ENCODE peak calls at places on chromosomes 3 and 15, in eight cellular contexts. A, S, R, P, C, Y, M and H are unnamed samples.

GRCh38 chr3:135170732-135171131 is 375.7 kb downstream of the EPHB1 start:
- DNase-seq in A (no peak), S (no peak), R (no peak), P (no peak), C (no peak), Y (no peak), M (no peak), H (no peak)

GRCh38 chr3:129632556-129632955 is 26.1 kb upstream of the PLXND1 start:
- DNase-seq in A (no peak), S (no peak), R (no peak), P (no peak), C (no peak), Y (no peak), M (no peak), H (no peak)

GRCh38 chr3:24981924-24982323 is 446.1 kb upstream of the RARB start:
- DNase-seq in A (no peak), S (no peak), R (no peak), P (no peak), C (no peak), Y (no peak), M (no peak), H (no peak)

GRCh38 chr3:151410891-151411559 is 26.5 kb upstream of the P2RY12 start:
- DNase-seq in A (no peak), S (no peak), R (no peak), P (no peak), C (no peak), Y (no peak), M (no peak), H (no peak)

GRCh38 chr3:153052096-153052460 is 109.9 kb upstream of the RAP2B start:
- DNase-seq in A (no peak), S (no peak), R (peak; percentile 83), P (peak; percentile 74), C (no peak), Y (peak; percentile 95), M (no peak), H (peak; percentile 84)

GRCh38 chr3:82707035-82707434 is 945.6 kb upstream of the GBE1 start:
- DNase-seq in A (no peak), S (no peak), R (peak; percentile 2), P (peak; percentile 11), C (no peak), Y (no peak), M (no peak), H (no peak)

GRCh38 chr3:146161725-146162047 is 702 bp upstream of the PLOD2 start:
- DNase-seq in A (no peak), S (no peak), R (peak; percentile 46), P (peak; percentile 59), C (peak; percentile 51), Y (no peak), M (no peak), H (no peak)

GRCh38 chr3:182435860-182436259 is 357.4 kb upstream of the ATP11B start:
- DNase-seq in A (no peak), S (no peak), R (no peak), P (no peak), C (no peak), Y (no peak), M (no peak), H (no peak)

GRCh38 chr15:59762558-59762957 is 73.4 kb upstream of the BNIP2 start:
- DNase-seq in A (no peak), S (no peak), R (no peak), P (no peak), C (no peak), Y (no peak), M (no peak), H (no peak)

GRCh38 chr3:69008980-69009379 is 4.5 kb downstream of the EOGT start:
- DNase-seq in A (no peak), S (no peak), R (no peak), P (no peak), C (no peak), Y (no peak), M (no peak), H (no peak)

GRCh38 chr15:56325186-56325585 is 40.0 kb upstream of the TEX9 start:
- DNase-seq in A (no peak), S (no peak), R (peak; percentile 9), P (no peak), C (no peak), Y (no peak), M (no peak), H (no peak)

GRCh38 chr3:171553085-171553484 is 92.9 kb upstream of the TNIK start:
- DNase-seq in A (no peak), S (no peak), R (no peak), P (no peak), C (no peak), Y (no peak), M (no peak), H (no peak)

GRCh38 chr3:138060792-138061191 is 50.8 kb downstream of the CLDN18 start:
- DNase-seq in A (no peak), S (no peak), R (no peak), P (no peak), C (no peak), Y (no peak), M (no peak), H (no peak)

GRCh38 chr15:101378356-101378755 is 83.3 kb upstream of the SNRPA1 start:
- DNase-seq in A (no peak), S (no peak), R (no peak), P (no peak), C (no peak), Y (no peak), M (no peak), H (no peak)

DNA sequence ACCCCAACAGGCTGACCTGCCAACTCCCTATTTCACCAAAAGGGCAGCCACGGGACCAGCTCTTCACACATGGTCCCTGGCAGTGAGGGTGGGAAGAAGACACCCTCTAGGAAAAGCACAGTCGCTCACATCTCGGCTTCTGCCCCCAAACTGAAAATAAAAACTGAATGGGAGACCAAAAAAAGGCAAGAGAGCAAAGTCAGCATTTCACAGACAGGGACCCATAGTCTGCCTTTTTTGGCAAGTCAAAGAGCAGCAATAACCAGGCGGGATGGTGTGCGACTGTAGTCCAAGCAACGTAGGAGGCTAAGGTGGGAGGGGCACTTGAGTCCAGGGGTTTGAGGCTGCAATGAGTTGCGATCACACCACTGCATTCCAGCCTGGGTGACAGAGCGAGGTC is 154.1 kb downstream of the ADAMTS17 start:
- DNase-seq in A (no peak), S (no peak), R (no peak), P (no peak), C (peak; percentile 7), Y (no peak), M (no peak), H (no peak)
- H3K9me3 ChIP-seq in A (no peaks in the 10 kb centered on the region), S (no peaks in the 10 kb centered on the region), R (peaks cover 5% of the 10 kb centered on the region), P (no peaks in the 10 kb centered on the region), C (no peaks in the 10 kb centered on the region), Y (no peaks in the 10 kb centered on the region), M (no peaks in the 10 kb centered on the region), H (no peaks in the 10 kb centered on the region)

DNA sequence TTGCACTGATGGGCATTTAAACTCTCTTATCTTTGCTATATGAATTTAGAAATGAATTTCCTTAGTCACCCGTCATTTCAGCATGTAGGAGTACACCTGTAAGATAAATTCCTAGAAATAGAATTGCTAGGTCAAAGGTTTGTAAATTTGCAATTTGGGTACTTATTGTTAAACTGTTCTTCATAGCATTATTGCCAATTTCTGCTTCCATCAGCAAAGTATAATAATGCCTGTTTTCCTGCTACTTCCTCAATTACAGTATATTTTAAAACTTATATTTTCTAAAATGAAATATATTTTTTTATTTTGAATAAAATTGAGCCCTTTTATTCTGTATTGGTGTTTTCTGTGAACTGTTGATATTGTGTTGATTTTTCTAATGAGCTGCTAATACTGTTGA is 16.3 kb upstream of the MCF2L2 start:
- DNase-seq in A (no peak), S (no peak), R (no peak), P (no peak), C (no peak), Y (no peak), M (no peak), H (no peak)
- H3K9me3 ChIP-seq in A (peaks cover 11% of the 10 kb centered on the region), S (no peaks in the 10 kb centered on the region), R (peaks cover 22% of the 10 kb centered on the region), P (no peaks in the 10 kb centered on the region), C (peaks cover 7% of the 10 kb centered on the region), Y (no peaks in the 10 kb centered on the region), M (no peaks in the 10 kb centered on the region), H (peaks cover 2% of the 10 kb centered on the region)

GRCh38 chr3:1823867-1824266 is 274.8 kb upstream of the CNTN4 start:
- DNase-seq in A (no peak), S (no peak), R (no peak), P (no peak), C (no peak), Y (no peak), M (no peak), H (no peak)
- H3K9me3 ChIP-seq in A (no peaks in the 10 kb centered on the region), S (no peaks in the 10 kb centered on the region), R (peaks cover 6% of the 10 kb centered on the region), P (no peaks in the 10 kb centered on the region), C (no peaks in the 10 kb centered on the region), Y (peaks cover 15% of the 10 kb centered on the region), M (no peaks in the 10 kb centered on the region), H (no peaks in the 10 kb centered on the region)

GRCh38 chr15:25186906-25187645 is 232.3 kb downstream of the SNRPN start:
- DNase-seq in A (peak; percentile 27), S (no peak), R (no peak), P (no peak), C (no peak), Y (no peak), M (no peak), H (peak; percentile 34)

GRCh38 chr15:25188551-25189101 is 233.8 kb downstream of the SNRPN start:
- DNase-seq in A (no peak), S (no peak), R (no peak), P (no peak), C (no peak), Y (no peak), M (no peak), H (no peak)

GRCh38 chr15:25188051-25188450 is 233.3 kb downstream of the SNRPN start:
- DNase-seq in A (no peak), S (no peak), R (no peak), P (no peak), C (no peak), Y (no peak), M (no peak), H (peak; percentile 16)

GRCh38 chr15:25189551-25189950 is 234.8 kb downstream of the SNRPN start:
- DNase-seq in A (no peak), S (no peak), R (no peak), P (no peak), C (no peak), Y (no peak), M (no peak), H (no peak)

GRCh38 chr15:25192651-25193050 is 237.9 kb downstream of the SNRPN start:
- DNase-seq in A (no peak), S (no peak), R (no peak), P (no peak), C (no peak), Y (no peak), M (no peak), H (no peak)
- H3K9me3 ChIP-seq in A (peaks cover 10% of the 10 kb centered on the region), S (no peaks in the 10 kb centered on the region), R (no peaks in the 10 kb centered on the region), P (no peaks in the 10 kb centered on the region), C (peaks cover 39% of the 10 kb centered on the region), Y (no peaks in the 10 kb centered on the region), M (no peaks in the 10 kb centered on the region), H (no peaks in the 10 kb centered on the region)

DNA sequence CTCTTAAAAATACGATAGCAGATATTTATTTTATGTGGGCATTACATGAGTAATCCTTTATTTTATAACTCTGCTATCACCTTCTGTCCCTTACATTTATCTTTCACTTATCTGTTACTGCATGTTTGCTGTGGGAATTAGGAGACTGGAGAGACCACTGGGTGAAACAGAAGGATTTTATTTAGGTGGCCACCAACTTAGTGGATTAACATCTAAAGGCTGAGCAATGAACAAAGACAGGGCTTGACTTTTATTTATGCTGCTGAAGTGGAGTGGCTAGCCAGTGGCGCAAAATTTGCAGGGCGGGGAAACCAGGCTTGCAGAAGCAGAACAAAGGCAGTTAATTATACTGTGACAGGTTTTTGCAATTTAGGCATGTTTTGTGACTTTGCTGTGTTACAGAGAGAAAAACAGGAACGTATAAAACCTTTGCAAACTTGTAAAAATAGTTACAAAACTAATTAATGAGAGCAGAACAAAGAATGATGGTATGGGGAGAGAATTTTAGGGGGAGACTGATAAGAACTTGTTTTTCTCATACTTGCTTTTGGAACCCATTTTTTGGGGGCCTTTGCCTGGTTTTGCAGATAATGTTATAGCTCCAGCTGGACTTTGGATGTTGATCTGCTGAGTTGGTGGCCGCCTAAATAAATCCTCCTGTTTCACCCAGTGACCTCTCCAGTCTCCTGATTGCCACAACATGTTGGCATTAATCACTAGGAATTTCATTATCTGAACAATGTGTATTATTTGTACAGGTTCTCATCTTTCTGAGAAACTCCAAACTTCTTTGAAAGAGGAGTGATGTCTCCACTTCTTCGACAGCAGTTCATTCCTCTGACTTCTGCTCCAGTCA is 18.0 kb downstream of the KLHL24 start:
- DNase-seq in A (no peak), S (no peak), R (peak; percentile 23), P (no peak), C (no peak), Y (peak; percentile 23), M (no peak), H (no peak)
- H3K9me3 ChIP-seq in A (peaks cover 38% of the 10 kb centered on the region), S (peaks cover 22% of the 10 kb centered on the region), R (peaks cover 43% of the 10 kb centered on the region), P (peaks cover 36% of the 10 kb centered on the region), C (peaks cover 26% of the 10 kb centered on the region), Y (peaks cover 6% of the 10 kb centered on the region), M (peaks cover 25% of the 10 kb centered on the region), H (peaks cover 4% of the 10 kb centered on the region)